ENCODE peak calls at places on chromosomes 12 and 14, in five cellular contexts. O is lower lobe of right lung; F is psoas muscle; J is CD8-positive, alpha-beta T cell; K is neural progenitor cell. R is an unnamed sample.

GRCh38 chr14:53491256-53491905 is 338.3 kb upstream of the DDHD1 start:
- DNase-seq in O (no peak), F (no peak), J (no peak), K (no peak), R (peak; percentile 70)

GRCh38 chr12:31118347-31118830 is 44.7 kb downstream of the DDX11 start:
- DNase-seq in O (no peak), F (no peak), J (no peak), K (peak; percentile 68), R (no peak)

GRCh38 chr12:24560867-24561266 is 388.0 kb downstream of the BCAT1 start:
- DNase-seq in O (no peak), F (no peak), J (no peak), K (peak; percentile 14), R (peak; percentile 16)

GRCh38 chr12:29212682-29213397 is 63.8 kb downstream of the FAR2 start:
- DNase-seq in O (no peak), F (no peak), J (no peak), K (no peak), R (peak; percentile 22)

GRCh38 chr14:21019377-21019776 is 5.5 kb downstream of the NDRG2 start:
- DNase-seq in O (no peak), F (no peak), J (no peak), K (no peak), R (no peak)

GRCh38 chr14:61933021-61933420 is 170.8 kb downstream of the SNAPC1 start:
- DNase-seq in O (no peak), F (no peak), J (no peak), K (no peak), R (no peak)

GRCh38 chr12:9827209-9827888 is at the start of gene KLRF1:
- DNase-seq in O (no peak), F (no peak), J (no peak), K (no peak), R (no peak)

GRCh38 chr12:124921200-124922008 is 7.0 kb upstream of the UBC start:
- DNase-seq in O (peak; percentile 69), F (no peak), J (peak; percentile 48), K (peak; percentile 69), R (peak; percentile 66)

GRCh38 chr12:107610030-107610859 is 75.4 kb upstream of the PWP1 start:
- DNase-seq in O (no peak), F (no peak), J (no peak), K (peak; percentile 73), R (peak; percentile 57)

GRCh38 chr12:114976959-114977358 is 293.0 kb upstream of the TBX3 start:
- DNase-seq in O (no peak), F (no peak), J (no peak), K (no peak), R (peak; percentile 51)

GRCh38 chr12:47870175-47870781 is 34.5 kb downstream of the VDR start:
- DNase-seq in O (no peak), F (peak; percentile 82), J (no peak), K (peak; percentile 77), R (no peak)

GRCh38 chr12:47997321-47997720 is 7.0 kb downstream of the COL2A1 start:
- DNase-seq in O (no peak), F (no peak), J (no peak), K (no peak), R (no peak)

GRCh38 chr14:77133718-77134338 is 7.8 kb downstream of the ZDHHC22 start:
- DNase-seq in O (peak; percentile 53), F (peak; percentile 64), J (peak; percentile 18), K (peak; percentile 95), R (peak; percentile 60)

GRCh38 chr14:102029956-102030355 is 56.9 kb downstream of the HSP90AA1 start:
- DNase-seq in O (no peak), F (no peak), J (no peak), K (no peak), R (peak; percentile 90)

GRCh38 chr12:131103614-131104463 is 150.1 kb downstream of the ADGRD1 start:
- DNase-seq in O (no peak), F (no peak), J (no peak), K (peak; percentile 47), R (no peak)

GRCh38 chr14:56119221-56119967 is 1.2 kb downstream of the PELI2 start:
- DNase-seq in O (peak; percentile 73), F (peak; percentile 73), J (peak; percentile 10), K (peak; percentile 71), R (peak; percentile 38)

GRCh38 chr12:87202189-87202588 is 827.0 kb downstream of the C12orf50 start:
- DNase-seq in O (no peak), F (no peak), J (no peak), K (no peak), R (no peak)

GRCh38 chr14:92122351-92122677 is 545 bp downstream of the CPSF2 start:
- DNase-seq in O (no peak), F (no peak), J (no peak), K (peak; percentile 69), R (peak; percentile 45)

GRCh38 chr12:102430661-102431060 is 49.7 kb downstream of the IGF1 start:
- DNase-seq in O (no peak), F (peak; percentile 56), J (no peak), K (no peak), R (no peak)

GRCh38 chr12:65858831-65859230 is 34.5 kb downstream of the HMGA2 start:
- DNase-seq in O (no peak), F (no peak), J (no peak), K (no peak), R (no peak)

GRCh38 chr12:91177380-91177779 is 5.2 kb downstream of the DCN start:
- DNase-seq in O (no peak), F (no peak), J (no peak), K (no peak), R (peak; percentile 10)

GRCh38 chr12:65533177-65533883 is 254.8 kb downstream of the MSRB3 start:
- DNase-seq in O (no peak), F (no peak), J (no peak), K (no peak), R (peak; percentile 64)

GRCh38 chr12:27274706-27275105 is 30.6 kb downstream of the STK38L start:
- DNase-seq in O (no peak), F (no peak), J (no peak), K (no peak), R (no peak)

GRCh38 chr12:28866715-28867503 is 282.2 kb upstream of the FAR2 start:
- DNase-seq in O (no peak), F (no peak), J (no peak), K (peak; percentile 11), R (peak; percentile 15)

GRCh38 chr14:75025082-75025481 is 22.4 kb downstream of the EIF2B2 start:
- DNase-seq in O (no peak), F (no peak), J (no peak), K (no peak), R (no peak)

GRCh38 chr12:95205685-95206084 is 11.6 kb downstream of the FGD6 start:
- DNase-seq in O (no peak), F (no peak), J (no peak), K (peak; percentile 45), R (peak; percentile 88)

GRCh38 chr14:90970167-90970600 is 90.3 kb downstream of the RPS6KA5 start:
- DNase-seq in O (no peak), F (no peak), J (no peak), K (no peak), R (peak; percentile 4)

GRCh38 chr14:78836777-78837176 is 666.6 kb downstream of the NRXN3 start:
- DNase-seq in O (no peak), F (no peak), J (no peak), K (peak; percentile 71), R (peak; percentile 64)

GRCh38 chr14:90447720-90448497 is 51.1 kb downstream of the CALM1 start:
- DNase-seq in O (no peak), F (no peak), J (no peak), K (no peak), R (no peak)

GRCh38 chr14:99352688-99353280 is 80.8 kb upstream of the BCL11B start:
- DNase-seq in O (no peak), F (no peak), J (no peak), K (no peak), R (no peak)

GRCh38 chr14:44300911-44301310 is 206.2 kb downstream of the FSCB start:
- DNase-seq in O (no peak), F (no peak), J (no peak), K (no peak), R (no peak)

GRCh38 chr14:44291516-44291915 is 215.6 kb downstream of the FSCB start:
- DNase-seq in O (no peak), F (no peak), J (no peak), K (no peak), R (no peak)

GRCh38 chr14:44297437-44297836 is 209.6 kb downstream of the FSCB start:
- DNase-seq in O (no peak), F (no peak), J (no peak), K (no peak), R (no peak)
- H3K4me3 ChIP-seq in O (no peak overlapping the region), F (no peak overlapping the region), J (no peak overlapping the region), K (no peak overlapping the region), R (no peak overlapping the region)

GRCh38 chr14:69632154-69632553 is 20.8 kb downstream of the SUSD6 start:
- DNase-seq in O (no peak), F (no peak), J (no peak), K (peak; percentile 36), R (no peak)
- TF ChIP-seq CTCF in O (no peak), F (no peak), J (no peak), K (no peak), R (no peak)

DNA sequence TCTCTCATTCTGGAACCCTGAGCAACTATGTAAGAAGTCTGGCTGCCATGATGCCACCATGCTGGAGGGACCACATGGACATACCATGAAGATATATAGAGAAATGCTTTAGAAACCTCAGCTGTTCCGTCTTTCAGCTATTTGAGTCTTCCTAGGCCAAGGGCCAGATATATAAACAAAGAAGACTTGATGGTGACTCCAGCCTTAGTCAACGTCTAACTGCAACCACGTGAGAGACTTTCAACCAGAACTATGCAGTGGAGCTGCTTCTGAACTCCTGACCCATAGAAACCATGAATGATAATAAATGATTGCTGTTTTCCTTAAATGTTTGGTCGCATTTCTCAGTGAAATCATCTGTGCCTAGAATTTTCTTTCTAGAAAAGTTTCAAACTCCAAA is 20.0 kb upstream of the KITLG start:
- DNase-seq in O (no peak), F (no peak), J (no peak), K (no peak), R (peak; percentile 80)
- H3K4me3 ChIP-seq in O (no peak overlapping the region), F (no peak overlapping the region), J (no peak overlapping the region), K (no peak overlapping the region), R (no peak overlapping the region)

GRCh38 chr12:109923038-109923437 is 23.0 kb downstream of the TCHP start:
- DNase-seq in O (no peak), F (no peak), J (no peak), K (no peak), R (no peak)

GRCh38 chr12:109923481-109924245 is 23.6 kb downstream of the TCHP start:
- DNase-seq in O (no peak), F (no peak), J (no peak), K (no peak), R (no peak)

GRCh38 chr12:109919466-109919865 is 19.4 kb downstream of the TCHP start:
- DNase-seq in O (no peak), F (no peak), J (no peak), K (no peak), R (no peak)

GRCh38 chr12:109921982-109922381 is 21.9 kb downstream of the TCHP start:
- DNase-seq in O (no peak), F (no peak), J (no peak), K (no peak), R (no peak)

DNA sequence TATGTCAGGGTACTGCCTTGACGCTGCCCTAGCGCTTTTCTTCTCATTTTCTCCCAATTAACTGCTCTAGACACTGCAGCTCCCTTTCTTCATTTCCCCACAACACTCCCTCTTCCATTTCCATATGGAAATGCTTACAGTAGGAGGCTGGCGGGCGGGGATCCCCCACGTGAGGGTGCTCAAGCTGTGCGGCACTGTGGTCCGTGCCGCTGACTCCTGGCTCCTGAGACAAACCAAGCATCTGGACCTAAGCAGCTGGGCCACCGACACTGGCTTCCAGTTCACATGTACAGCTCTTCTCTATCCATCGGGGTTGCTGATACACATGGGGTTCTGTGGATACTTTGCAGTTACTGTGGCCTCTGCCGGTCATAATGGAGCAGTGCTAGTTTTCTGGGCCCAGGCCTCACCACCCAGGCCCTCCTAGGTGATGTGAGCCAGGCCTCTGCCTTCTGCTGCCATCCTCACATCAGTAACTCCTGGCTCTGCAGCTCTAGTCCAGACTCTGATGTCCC is 20.2 kb downstream of the TCHP start:
- DNase-seq in O (no peak), F (no peak), J (no peak), K (no peak), R (no peak)
- TF ChIP-seq CTCF in O (no peak), F (no peak), J (no peak), K (no peak), R (no peak)